ENCODE peak calls at places on chromosomes 2 and 18, in six cellular contexts. One of them, this sample, is unnamed.
A peak's percentile ranks its signal among the peaks of the same experiment; 100 is the strongest.

GRCh38 chr2:219533930-219534661 is 9.5 kb downstream of the CHPF start:
- DNase-seq in lung: no peak
- DNase-seq in DMS153: no peak
- DNase-seq in HTR-8/SVneo: no peak
- DNase-seq in HEK293T: no peak
- DNase-seq in foreskin fibroblast: no peak
- DNase-seq in this sample: no peak

GRCh38 chr2:197993830-197994229 is 189.4 kb downstream of the PLCL1 start:
- DNase-seq in foreskin fibroblast: peak; percentile 32
- DNase-seq in HEK293T: no peak
- DNase-seq in lung: no peak
- DNase-seq in HTR-8/SVneo: no peak
- DNase-seq in DMS153: no peak
- DNase-seq in this sample: no peak

GRCh38 chr2:231308631-231309414 is 86.7 kb upstream of the B3GNT7 start:
- DNase-seq in DMS153: no peak
- DNase-seq in lung: no peak
- DNase-seq in HEK293T: no peak
- DNase-seq in foreskin fibroblast: no peak
- DNase-seq in HTR-8/SVneo: no peak
- DNase-seq in this sample: no peak

GRCh38 chr18:55509631-55510372 is 78.2 kb downstream of the TCF4 start:
- DNase-seq in HEK293T: no peak
- DNase-seq in DMS153: no peak
- DNase-seq in foreskin fibroblast: peak; percentile 80
- DNase-seq in lung: no peak
- DNase-seq in HTR-8/SVneo: no peak
- DNase-seq in this sample: peak; percentile 89

GRCh38 chr18:22169889-22170420 is 566 bp downstream of the GATA6 start:
- DNase-seq in lung: no peak
- DNase-seq in HTR-8/SVneo: peak; percentile 24
- DNase-seq in foreskin fibroblast: no peak
- DNase-seq in DMS153: no peak
- DNase-seq in HEK293T: peak; percentile 42
- DNase-seq in this sample: no peak

GRCh38 chr2:187422277-187422676 is 25.8 kb downstream of the CALCRL start:
- DNase-seq in HTR-8/SVneo: no peak
- DNase-seq in lung: no peak
- DNase-seq in HEK293T: no peak
- DNase-seq in DMS153: no peak
- DNase-seq in foreskin fibroblast: no peak
- DNase-seq in this sample: no peak

GRCh38 chr2:207767461-207768167 is 2.1 kb downstream of the FZD5 start:
- DNase-seq in DMS153: no peak
- DNase-seq in lung: peak; percentile 73
- DNase-seq in HEK293T: no peak
- DNase-seq in foreskin fibroblast: no peak
- DNase-seq in HTR-8/SVneo: no peak
- DNase-seq in this sample: no peak

GRCh38 chr2:170254293-170254732 is 76.4 kb downstream of the MYO3B start:
- DNase-seq in HTR-8/SVneo: no peak
- DNase-seq in HEK293T: no peak
- DNase-seq in DMS153: no peak
- DNase-seq in foreskin fibroblast: no peak
- DNase-seq in lung: no peak
- DNase-seq in this sample: no peak

GRCh38 chr2:15561574-15562344 is 625 bp upstream of the NBAS start:
- DNase-seq in foreskin fibroblast: no peak
- DNase-seq in HTR-8/SVneo: peak; percentile 27
- DNase-seq in lung: no peak
- DNase-seq in DMS153: peak; percentile 30
- DNase-seq in HEK293T: peak; percentile 51
- DNase-seq in this sample: no peak

GRCh38 chr2:47002480-47003381 is 87.1 kb upstream of the MCFD2 start:
- DNase-seq in lung: no peak
- DNase-seq in HEK293T: no peak
- DNase-seq in HTR-8/SVneo: no peak
- DNase-seq in DMS153: no peak
- DNase-seq in foreskin fibroblast: no peak
- DNase-seq in this sample: no peak

GRCh38 chr18:13725566-13726227 is 661 bp downstream of the FAM210A start:
- DNase-seq in lung: no peak
- DNase-seq in foreskin fibroblast: peak; percentile 1
- DNase-seq in DMS153: no peak
- DNase-seq in HEK293T: no peak
- DNase-seq in HTR-8/SVneo: no peak
- DNase-seq in this sample: no peak

GRCh38 chr2:218229851-218230250 is 12.9 kb downstream of the ARPC2 start:
- DNase-seq in DMS153: no peak
- DNase-seq in HEK293T: no peak
- DNase-seq in foreskin fibroblast: no peak
- DNase-seq in HTR-8/SVneo: no peak
- DNase-seq in lung: no peak
- DNase-seq in this sample: no peak

GRCh38 chr2:117127680-117128079 is 686.8 kb upstream of the DDX18 start:
- DNase-seq in lung: no peak
- DNase-seq in DMS153: no peak
- DNase-seq in foreskin fibroblast: no peak
- DNase-seq in HEK293T: no peak
- DNase-seq in HTR-8/SVneo: no peak
- DNase-seq in this sample: no peak

GRCh38 chr2:149042881-149043280 is 4.4 kb downstream of the LYPD6B start:
- DNase-seq in foreskin fibroblast: no peak
- DNase-seq in HEK293T: no peak
- DNase-seq in DMS153: no peak
- DNase-seq in lung: no peak
- DNase-seq in HTR-8/SVneo: no peak
- DNase-seq in this sample: no peak

GRCh38 chr2:120305296-120305695 is 40.6 kb upstream of the INHBB start:
- DNase-seq in foreskin fibroblast: no peak
- DNase-seq in HTR-8/SVneo: no peak
- DNase-seq in lung: no peak
- DNase-seq in DMS153: no peak
- DNase-seq in HEK293T: peak; percentile 46
- DNase-seq in this sample: no peak

GRCh38 chr18:5424903-5425302 is 118.9 kb downstream of the EPB41L3 start:
- DNase-seq in HTR-8/SVneo: peak; percentile 4
- DNase-seq in HEK293T: peak; percentile 8
- DNase-seq in lung: no peak
- DNase-seq in DMS153: no peak
- DNase-seq in foreskin fibroblast: peak; percentile 3
- DNase-seq in this sample: peak; percentile 34

GRCh38 chr2:149885468-149885867 is 297.9 kb upstream of the MMADHC start:
- DNase-seq in DMS153: peak; percentile 95
- DNase-seq in HEK293T: no peak
- DNase-seq in lung: no peak
- DNase-seq in foreskin fibroblast: no peak
- DNase-seq in HTR-8/SVneo: no peak
- DNase-seq in this sample: no peak

GRCh38 chr2:56671973-56672569 is 488.3 kb downstream of the CCDC85A start:
- DNase-seq in lung: no peak
- DNase-seq in foreskin fibroblast: no peak
- DNase-seq in DMS153: no peak
- DNase-seq in HTR-8/SVneo: no peak
- DNase-seq in HEK293T: no peak
- DNase-seq in this sample: no peak

GRCh38 chr2:72755647-72756423 is 70.0 kb downstream of the EXOC6B start:
- DNase-seq in DMS153: no peak
- DNase-seq in HTR-8/SVneo: no peak
- DNase-seq in HEK293T: no peak
- DNase-seq in foreskin fibroblast: no peak
- DNase-seq in lung: no peak
- DNase-seq in this sample: no peak

This sample was measured in glomerular endothelial cell.